ENCODE peak calls at places on chromosomes 16 and 17, in five cellular contexts. H is CD8-positive, alpha-beta memory T cell; T is tibial nerve; G is GM12878; E is kidney glomerular epithelial cell. R is an unnamed sample.

GRCh38 chr16:8928467-8928957 is 35.2 kb downstream of the USP7 start:
- DNase-seq in H (no peak), E (no peak), T (no peak), G (peak), R (no peak)

GRCh38 chr17:51144266-51145022 is 8.9 kb upstream of the NME1 start:
- DNase-seq in T (no peak), H (no peak), E (no peak), G (no peak), R (no peak)

GRCh38 chr17:79429864-79430494 is 180.9 kb downstream of the RBFOX3 start:
- DNase-seq in T (no peak), E (no peak), G (no peak), H (no peak), R (no peak)

GRCh38 chr17:74968361-74968780 is 4.2 kb downstream of the HID1 start:
- DNase-seq in G (no peak), E (no peak), H (no peak), T (no peak), R (no peak)

GRCh38 chr16:4407543-4408322 is 8.7 kb downstream of the CORO7 start:
- DNase-seq in G (no peak), E (no peak), T (no peak), H (no peak), R (peak)

GRCh38 chr17:65268832-65269231 is 131.7 kb downstream of the RGS9 start:
- DNase-seq in T (no peak), G (no peak), E (peak), H (no peak), R (no peak)

GRCh38 chr17:29972277-29972676 is 30.8 kb downstream of the EFCAB5 start:
- DNase-seq in G (no peak), H (no peak), E (no peak), T (no peak), R (no peak)

GRCh38 chr16:83187404-83187803 is 560.6 kb downstream of the CDH13 start:
- DNase-seq in G (no peak), T (no peak), H (no peak), E (peak), R (no peak)

GRCh38 chr16:17348042-17348783 is 122.5 kb downstream of the XYLT1 start:
- DNase-seq in T (no peak), E (no peak), H (no peak), G (no peak), R (no peak)

GRCh38 chr17:38942641-38943040 is 17.2 kb downstream of the LASP1NB start:
- DNase-seq in T (no peak), G (no peak), E (no peak), H (no peak), R (no peak)

GRCh38 chr17:8362651-8363332 is 13.7 kb downstream of the KRABD2 start:
- DNase-seq in E (no peak), H (no peak), T (no peak), G (no peak), R (no peak)

GRCh38 chr17:4249452-4250029 is 14.2 kb downstream of the ANKFY1 start:
- DNase-seq in G (no peak), H (no peak), T (no peak), E (no peak), R (peak)

GRCh38 chr16:13875614-13876284 is 44.2 kb upstream of the ERCC4 start:
- DNase-seq in T (no peak), H (no peak), E (no peak), G (no peak), R (no peak)

GRCh38 chr17:10115536-10115932 is 82.9 kb downstream of the GAS7 start:
- DNase-seq in G (no peak), T (no peak), E (no peak), H (no peak), R (no peak)

GRCh38 chr16:48946687-48947370 is 334.8 kb downstream of the CBLN1 start:
- DNase-seq in E (no peak), H (no peak), G (no peak), T (no peak), R (no peak)

GRCh38 chr17:8192070-8192815 is 2.3 kb upstream of the BORCS6 start:
- DNase-seq in G (peak), T (peak), E (peak), H (no peak), R (peak)

GRCh38 chr17:47205419-47205963 is 3.7 kb upstream of the MYL4 start:
- DNase-seq in G (peak), H (peak), T (peak), E (peak), R (peak)

GRCh38 chr17:20823890-20824289 is 218.9 kb downstream of the USP22 start:
- DNase-seq in H (no peak), G (no peak), T (no peak), E (no peak), R (no peak)

GRCh38 chr16:50282010-50282538 is 15.7 kb downstream of the ADCY7 start:
- DNase-seq in H (peak), T (no peak), G (peak), E (no peak), R (peak)

GRCh38 chr16:29256501-29256981 is 150.0 kb downstream of the NPIPB11 start:
- DNase-seq in H (no peak), G (no peak), T (no peak), E (no peak), R (no peak)

GRCh38 chr17:79276824-79277223 is 202.2 kb downstream of the ENGASE start:
- DNase-seq in H (no peak), T (no peak), G (no peak), E (no peak), R (no peak)

GRCh38 chr17:76867578-76868175 is 527 bp upstream of the MGAT5B start:
- DNase-seq in T (no peak), G (no peak), E (peak), H (no peak), R (no peak)

GRCh38 chr16:88549671-88550643 is 20.2 kb upstream of the ZC3H18 start:
- DNase-seq in G (no peak), T (no peak), H (no peak), E (no peak), R (peak)

GRCh38 chr17:68356520-68356919 is 65.2 kb downstream of the ARSG start:
- DNase-seq in E (no peak), T (no peak), H (peak), G (peak), R (peak)

GRCh38 chr16:14586637-14587036 is 43.4 kb downstream of the PARN start:
- DNase-seq in G (no peak), T (no peak), E (no peak), H (no peak), R (no peak)

GRCh38 chr16:88455610-88456355 is 2.7 kb downstream of the ZFPM1 start:
- DNase-seq in E (peak), G (peak), H (peak), T (no peak), R (peak)

GRCh38 chr17:17152385-17152784 is 53.7 kb downstream of the PLD6 start:
- DNase-seq in G (no peak), H (no peak), E (no peak), T (no peak), R (no peak)

GRCh38 chr17:38421224-38421841 is 6.9 kb upstream of the ARHGAP23 start:
- DNase-seq in H (no peak), E (no peak), T (no peak), G (no peak), R (no peak)

GRCh38 chr17:3882276-3882675 is 10.6 kb downstream of the CAMKK1 start:
- DNase-seq in T (no peak), G (no peak), E (no peak), H (no peak), R (no peak)

GRCh38 chr16:11561440-11561797 is 25.3 kb downstream of the LITAF start:
- DNase-seq in T (no peak), E (no peak), G (no peak), H (no peak), R (no peak)

GRCh38 chr16:84839956-84840355 is 20.2 kb downstream of the CRISPLD2 start:
- DNase-seq in E (peak), G (no peak), H (no peak), T (no peak), R (no peak)

GRCh38 chr17:79132271-79133064 is 57.8 kb downstream of the ENGASE start:
- DNase-seq in G (no peak), E (no peak), T (no peak), H (no peak), R (no peak)

GRCh38 chr17:64565563-64565962 is 58.8 kb downstream of the CEP95 start:
- DNase-seq in G (no peak), E (no peak), H (no peak), T (no peak), R (no peak)

GRCh38 chr16:48188449-48189102 is 32.8 kb upstream of the ABCC12 start:
- DNase-seq in H (no peak), T (no peak), G (peak), E (no peak), R (no peak)

GRCh38 chr16:80803341-80804060 is 897 bp downstream of the CDYL2 start:
- DNase-seq in H (peak), T (no peak), E (no peak), G (no peak), R (peak)